ENCODE peak calls at places on chromosome 2, in six cellular contexts. One of them, this sample, is unnamed.
A peak's percentile ranks its signal among the peaks of the same experiment; 100 is the strongest.

GRCh38 chr2:114049280-114049679 is 159.4 kb downstream of the ACTR3 start:
- DNase-seq in right atrium auricular region: no peak
- DNase-seq in tibial artery: no peak
- DNase-seq in AG04450: no peak
- DNase-seq in GM23338: no peak
- DNase-seq in tibial nerve: no peak
- DNase-seq in this sample: no peak

GRCh38 chr2:223050900-223051299 is 1.1 kb upstream of the KCNE4 start:
- DNase-seq in tibial artery: peak; percentile 71
- DNase-seq in tibial nerve: no peak
- DNase-seq in right atrium auricular region: no peak
- DNase-seq in AG04450: no peak
- DNase-seq in GM23338: no peak
- DNase-seq in this sample: no peak

GRCh38 chr2:213315168-213315876 is 31.1 kb downstream of the SPAG16 start:
- DNase-seq in tibial nerve: no peak
- DNase-seq in right atrium auricular region: no peak
- DNase-seq in GM23338: no peak
- DNase-seq in AG04450: no peak
- DNase-seq in tibial artery: no peak
- DNase-seq in this sample: no peak

GRCh38 chr2:218024871-218025270 is 22.1 kb upstream of the TNS1 start:
- DNase-seq in tibial artery: peak; percentile 51
- DNase-seq in GM23338: no peak
- DNase-seq in AG04450: no peak
- DNase-seq in tibial nerve: no peak
- DNase-seq in right atrium auricular region: no peak
- DNase-seq in this sample: no peak

GRCh38 chr2:45145073-45145899 is 136.0 kb upstream of the SIX2 start:
- DNase-seq in tibial artery: no peak
- DNase-seq in AG04450: no peak
- DNase-seq in right atrium auricular region: no peak
- DNase-seq in tibial nerve: no peak
- DNase-seq in GM23338: no peak
- DNase-seq in this sample: no peak

GRCh38 chr2:133424876-133425275 is 143.4 kb downstream of the NCKAP5 start:
- DNase-seq in right atrium auricular region: no peak
- DNase-seq in tibial artery: no peak
- DNase-seq in AG04450: no peak
- DNase-seq in GM23338: no peak
- DNase-seq in tibial nerve: no peak
- DNase-seq in this sample: no peak

GRCh38 chr2:20823917-20824316 is 1.0 kb upstream of the LDAH start:
- DNase-seq in right atrium auricular region: no peak
- DNase-seq in AG04450: no peak
- DNase-seq in GM23338: no peak
- DNase-seq in tibial artery: no peak
- DNase-seq in tibial nerve: no peak
- DNase-seq in this sample: no peak

GRCh38 chr2:119137502-119137901 is 21.0 kb downstream of the C1QL2 start:
- DNase-seq in tibial nerve: no peak
- DNase-seq in right atrium auricular region: no peak
- DNase-seq in GM23338: no peak
- DNase-seq in tibial artery: no peak
- DNase-seq in AG04450: no peak
- DNase-seq in this sample: no peak

GRCh38 chr2:205590759-205591158 is 91.5 kb upstream of the NRP2 start:
- DNase-seq in tibial artery: no peak
- DNase-seq in AG04450: no peak
- DNase-seq in tibial nerve: no peak
- DNase-seq in GM23338: no peak
- DNase-seq in right atrium auricular region: no peak
- DNase-seq in this sample: no peak

GRCh38 chr2:209577376-209578357 is 153.8 kb downstream of the MAP2 start:
- DNase-seq in tibial nerve: no peak
- DNase-seq in AG04450: no peak
- DNase-seq in right atrium auricular region: no peak
- DNase-seq in tibial artery: no peak
- DNase-seq in GM23338: peak; percentile 29
- DNase-seq in this sample: no peak

GRCh38 chr2:128451084-128451483 is 132.4 kb upstream of the HS6ST1 start:
- DNase-seq in AG04450: no peak
- DNase-seq in tibial artery: peak; percentile 54
- DNase-seq in GM23338: no peak
- DNase-seq in tibial nerve: no peak
- DNase-seq in right atrium auricular region: peak; percentile 43
- DNase-seq in this sample: peak; percentile 14

GRCh38 chr2:179344970-179345369 is 80.3 kb upstream of the SESTD1 start:
- DNase-seq in right atrium auricular region: no peak
- DNase-seq in AG04450: no peak
- DNase-seq in tibial nerve: no peak
- DNase-seq in tibial artery: no peak
- DNase-seq in GM23338: no peak
- DNase-seq in this sample: no peak

GRCh38 chr2:10333247-10333613 is 30.5 kb downstream of the HPCAL1 start:
- DNase-seq in AG04450: no peak
- DNase-seq in right atrium auricular region: no peak
- DNase-seq in tibial nerve: no peak
- DNase-seq in GM23338: peak; percentile 28
- DNase-seq in tibial artery: no peak
- DNase-seq in this sample: no peak

GRCh38 chr2:80530442-80531064 is 226.0 kb upstream of the LRRTM1 start:
- DNase-seq in AG04450: no peak
- DNase-seq in tibial artery: no peak
- DNase-seq in right atrium auricular region: no peak
- DNase-seq in GM23338: no peak
- DNase-seq in tibial nerve: no peak
- DNase-seq in this sample: no peak

GRCh38 chr2:216619411-216620393 is 13.5 kb upstream of the IGFBP2 start:
- DNase-seq in GM23338: no peak
- DNase-seq in tibial artery: no peak
- DNase-seq in tibial nerve: no peak
- DNase-seq in AG04450: no peak
- DNase-seq in right atrium auricular region: no peak
- DNase-seq in this sample: no peak

GRCh38 chr2:216624251-216624650 is 9.0 kb upstream of the IGFBP2 start:
- DNase-seq in right atrium auricular region: no peak
- DNase-seq in AG04450: no peak
- DNase-seq in tibial nerve: no peak
- DNase-seq in GM23338: no peak
- DNase-seq in tibial artery: no peak
- DNase-seq in this sample: no peak

GRCh38 chr2:216620806-216621205 is 12.4 kb upstream of the IGFBP2 start:
- DNase-seq in tibial artery: no peak
- DNase-seq in right atrium auricular region: no peak
- DNase-seq in AG04450: no peak
- DNase-seq in GM23338: no peak
- DNase-seq in tibial nerve: no peak
- DNase-seq in this sample: no peak

GRCh38 chr2:216621292-216621691 is 11.9 kb upstream of the IGFBP2 start:
- DNase-seq in tibial nerve: no peak
- DNase-seq in right atrium auricular region: no peak
- DNase-seq in tibial artery: no peak
- DNase-seq in GM23338: no peak
- DNase-seq in AG04450: no peak
- DNase-seq in this sample: no peak

DNA sequence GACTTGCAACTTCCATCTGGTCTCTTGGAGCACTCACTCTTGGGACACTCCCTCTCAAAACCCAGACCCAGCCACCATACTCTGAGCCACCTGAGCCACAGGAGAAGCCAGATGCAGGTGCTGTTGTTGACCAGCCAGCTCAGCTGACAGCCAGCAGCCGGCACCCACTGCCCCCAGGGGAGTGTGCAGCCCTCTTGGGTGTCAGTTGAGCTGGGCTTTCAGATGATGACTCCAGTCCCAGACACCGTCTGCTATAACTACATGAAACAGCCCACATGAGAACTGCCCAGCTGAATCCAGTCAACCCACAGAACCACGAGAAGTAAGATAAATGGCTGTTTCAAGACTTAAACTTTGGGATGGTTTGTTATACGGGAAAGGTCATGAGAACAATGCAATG is 10.7 kb upstream of the IGFBP2 start:
- DNase-seq in AG04450: no peak
- DNase-seq in GM23338: no peak
- DNase-seq in tibial nerve: no peak
- DNase-seq in right atrium auricular region: no peak
- DNase-seq in tibial artery: no peak
- DNase-seq in this sample: no peak
- H3K27ac ChIP-seq in AG04450: no peak overlapping the region
- H3K27ac ChIP-seq in GM23338: no peak overlapping the region
- H3K27ac ChIP-seq in tibial nerve: no peak overlapping the region
- H3K27ac ChIP-seq in right atrium auricular region: no peak overlapping the region
- H3K27ac ChIP-seq in tibial artery: peak overlapping the region; percentile 79
- H3K27ac ChIP-seq in this sample: no peak overlapping the region

GRCh38 chr2:583666-584065 is 93.5 kb downstream of the TMEM18 start:
- DNase-seq in right atrium auricular region: peak; percentile 36
- DNase-seq in AG04450: no peak
- DNase-seq in tibial artery: no peak
- DNase-seq in tibial nerve: no peak
- DNase-seq in GM23338: peak; percentile 43
- DNase-seq in this sample: no peak

GRCh38 chr2:587371-587960 is 89.7 kb downstream of the TMEM18 start:
- DNase-seq in right atrium auricular region: no peak
- DNase-seq in tibial nerve: no peak
- DNase-seq in GM23338: no peak
- DNase-seq in tibial artery: no peak
- DNase-seq in AG04450: no peak
- DNase-seq in this sample: no peak

GRCh38 chr2:582792-583528 is 94.2 kb downstream of the TMEM18 start:
- DNase-seq in tibial artery: no peak
- DNase-seq in right atrium auricular region: peak; percentile 38
- DNase-seq in GM23338: no peak
- DNase-seq in AG04450: no peak
- DNase-seq in tibial nerve: no peak
- DNase-seq in this sample: no peak

GRCh38 chr2:586518-587370 is 90.5 kb downstream of the TMEM18 start:
- DNase-seq in right atrium auricular region: no peak
- DNase-seq in tibial nerve: no peak
- DNase-seq in GM23338: no peak
- DNase-seq in tibial artery: no peak
- DNase-seq in AG04450: no peak
- DNase-seq in this sample: no peak

GRCh38 chr2:584863-585823 is 92.1 kb downstream of the TMEM18 start:
- DNase-seq in right atrium auricular region: no peak
- DNase-seq in tibial nerve: no peak
- DNase-seq in AG04450: no peak
- DNase-seq in GM23338: peak; percentile 9
- DNase-seq in tibial artery: no peak
- DNase-seq in this sample: no peak
- H3K27me3 ChIP-seq in right atrium auricular region: no peaks in the 10 kb centered on the region
- H3K27me3 ChIP-seq in tibial nerve: no peaks in the 10 kb centered on the region
- H3K27me3 ChIP-seq in AG04450: no peaks in the 10 kb centered on the region
- H3K27me3 ChIP-seq in GM23338: no peaks in the 10 kb centered on the region
- H3K27me3 ChIP-seq in tibial artery: peaks cover 8% of the 10 kb centered on the region
- H3K27me3 ChIP-seq in this sample: no peaks in the 10 kb centered on the region

GRCh38 chr2:62536873-62537547 is 31.0 kb upstream of the TMEM17 start:
- DNase-seq in tibial nerve: no peak
- DNase-seq in AG04450: no peak
- DNase-seq in right atrium auricular region: no peak
- DNase-seq in GM23338: no peak
- DNase-seq in tibial artery: no peak
- DNase-seq in this sample: no peak

GRCh38 chr2:62540786-62541168 is 34.8 kb upstream of the TMEM17 start:
- DNase-seq in right atrium auricular region: no peak
- DNase-seq in tibial artery: no peak
- DNase-seq in tibial nerve: no peak
- DNase-seq in GM23338: no peak
- DNase-seq in AG04450: no peak
- DNase-seq in this sample: no peak

GRCh38 chr2:62539892-62540785 is 34.1 kb upstream of the TMEM17 start:
- DNase-seq in tibial artery: no peak
- DNase-seq in tibial nerve: no peak
- DNase-seq in GM23338: no peak
- DNase-seq in right atrium auricular region: no peak
- DNase-seq in AG04450: no peak
- DNase-seq in this sample: no peak

GRCh38 chr2:62537814-62538213 is 31.8 kb upstream of the TMEM17 start:
- DNase-seq in right atrium auricular region: no peak
- DNase-seq in AG04450: no peak
- DNase-seq in GM23338: no peak
- DNase-seq in tibial nerve: no peak
- DNase-seq in tibial artery: no peak
- DNase-seq in this sample: no peak
- H3K27ac ChIP-seq in right atrium auricular region: no peak overlapping the region
- H3K27ac ChIP-seq in AG04450: no peak overlapping the region
- H3K27ac ChIP-seq in GM23338: no peak overlapping the region
- H3K27ac ChIP-seq in tibial nerve: no peak overlapping the region
- H3K27ac ChIP-seq in tibial artery: no peak overlapping the region
- H3K27ac ChIP-seq in this sample: no peak overlapping the region

DNA sequence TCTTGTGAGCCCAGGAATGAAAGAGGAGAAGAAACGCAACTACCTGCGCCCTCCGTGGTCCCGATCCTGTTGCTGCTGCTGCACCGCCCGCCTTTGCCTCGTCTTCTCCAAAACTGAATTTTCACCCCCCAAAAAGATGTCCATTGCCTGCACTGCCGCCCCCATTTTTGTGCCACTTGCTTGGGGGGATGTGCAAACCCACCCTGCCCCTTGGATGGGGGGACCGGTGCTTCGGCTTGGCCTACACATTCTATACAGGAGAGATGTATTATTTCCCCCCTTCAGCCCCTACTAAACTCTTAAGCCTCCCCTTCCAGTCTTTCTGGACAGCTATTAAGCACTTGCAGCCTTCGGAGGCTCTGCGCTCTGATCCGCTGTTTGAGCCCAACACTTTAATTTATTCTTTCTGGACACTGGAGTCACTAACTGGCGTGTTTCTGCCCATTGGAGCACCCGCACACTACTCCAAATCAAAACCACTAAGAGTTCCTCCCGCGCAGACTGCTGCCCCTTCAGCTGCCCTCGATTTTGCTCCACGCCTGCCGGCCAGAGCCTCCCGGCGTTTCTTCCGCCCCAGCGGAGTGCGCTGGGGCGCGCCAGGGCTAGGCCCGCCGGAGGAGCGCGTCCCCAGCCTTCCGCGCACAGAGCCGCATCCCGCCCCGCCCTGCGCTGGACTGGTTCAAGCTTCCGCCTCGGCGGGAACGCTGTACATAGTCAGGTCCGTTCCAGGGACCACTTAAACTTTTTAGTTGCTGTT is 5.9 kb downstream of the OTX1 start:
- DNase-seq in AG04450: no peak
- DNase-seq in right atrium auricular region: no peak
- DNase-seq in tibial nerve: no peak
- DNase-seq in GM23338: peak; percentile 77
- DNase-seq in tibial artery: no peak
- DNase-seq in this sample: peak; percentile 67
- H3K27me3 ChIP-seq in AG04450: peaks cover 98% of the 10 kb centered on the region
- H3K27me3 ChIP-seq in right atrium auricular region: peaks cover 75% of the 10 kb centered on the region
- H3K27me3 ChIP-seq in tibial nerve: peaks cover 3% of the 10 kb centered on the region
- H3K27me3 ChIP-seq in GM23338: peaks cover 100% of the 10 kb centered on the region
- H3K27me3 ChIP-seq in tibial artery: peaks cover 100% of the 10 kb centered on the region
- H3K27me3 ChIP-seq in this sample: no peaks in the 10 kb centered on the region

GRCh38 chr2:191151315-191151698 is 513 bp upstream of the STAT4 start:
- DNase-seq in tibial artery: no peak
- DNase-seq in AG04450: no peak
- DNase-seq in right atrium auricular region: no peak
- DNase-seq in tibial nerve: no peak
- DNase-seq in GM23338: no peak
- DNase-seq in this sample: no peak
- H3K27ac ChIP-seq in tibial artery: no peak overlapping the region
- H3K27ac ChIP-seq in AG04450: no peak overlapping the region
- H3K27ac ChIP-seq in right atrium auricular region: peak overlapping the region; percentile 76
- H3K27ac ChIP-seq in tibial nerve: no peak overlapping the region
- H3K27ac ChIP-seq in GM23338: no peak overlapping the region
- H3K27ac ChIP-seq in this sample: peak overlapping the region; percentile 49

This sample was measured in right cardiac atrium.